ENCODE peak calls at places on chromosome 22, in nine cellular contexts. W is CD8-positive, alpha-beta memory T cell; X is endothelial cell of umbilical vein; Y is mesenchymal stem cell; R is RWPE2; S is fibroblast of lung; H is PC-3; P is CD4-positive, CD25-positive, alpha-beta regulatory T cell; I is MM.1S. A is an unnamed sample. For H3K9me3, the result is how much of the 10 kb centered on the place peaks cover.

GRCh38 chr22:45671783-45672563 is at the start of gene ATXN10:
- DNase-seq in W (peak), X (peak), Y (peak), R (no peak), S (peak), H (peak), P (peak), I (peak), A (peak)

GRCh38 chr22:27836181-27836580 is 34.6 kb upstream of the MN1 start:
- DNase-seq in W (no peak), X (no peak), Y (no peak), R (no peak), S (peak), H (no peak), P (no peak), I (no peak), A (no peak)

GRCh38 chr22:29106839-29107238 is 34.0 kb downstream of the KREMEN1 start:
- DNase-seq in W (no peak), X (peak), Y (no peak), R (no peak), S (no peak), H (no peak), P (no peak), I (no peak), A (no peak)

GRCh38 chr22:50176850-50177536 is 6.5 kb downstream of the PANX2 start:
- DNase-seq in W (no peak), X (no peak), Y (no peak), R (no peak), S (no peak), H (no peak), P (no peak), I (no peak), A (no peak)

GRCh38 chr22:44403166-44403565 is 90.4 kb upstream of the SHISAL1 start:
- DNase-seq in W (no peak), X (no peak), Y (no peak), R (no peak), S (no peak), H (no peak), P (no peak), I (no peak), A (no peak)

GRCh38 chr22:40196628-40197027 is 18.9 kb downstream of the TNRC6B start:
- DNase-seq in W (no peak), X (peak), Y (peak), R (no peak), S (peak), H (peak), P (no peak), I (no peak), A (no peak)

GRCh38 chr22:20997536-20998257 is 4.2 kb downstream of the THAP7 start:
- DNase-seq in W (no peak), X (no peak), Y (no peak), R (no peak), S (no peak), H (no peak), P (no peak), I (no peak), A (no peak)

GRCh38 chr22:50607366-50608020 is 6.9 kb downstream of the MAPK8IP2 start:
- DNase-seq in W (no peak), X (no peak), Y (no peak), R (no peak), S (no peak), H (no peak), P (no peak), I (no peak), A (no peak)

GRCh38 chr22:32916025-32916424 is 114.5 kb downstream of the TIMP3 start:
- DNase-seq in W (no peak), X (no peak), Y (no peak), R (no peak), S (peak), H (no peak), P (no peak), I (no peak), A (no peak)

GRCh38 chr22:39267966-39268365 is 23.2 kb upstream of the PDGFB start:
- DNase-seq in W (no peak), X (no peak), Y (no peak), R (no peak), S (no peak), H (no peak), P (no peak), I (no peak), A (no peak)

GRCh38 chr22:21996175-21996574 is 13.6 kb upstream of the TOP3B start:
- DNase-seq in W (no peak), X (no peak), Y (no peak), R (no peak), S (no peak), H (no peak), P (no peak), I (no peak), A (no peak)

GRCh38 chr22:27531782-27532530 is 269.6 kb downstream of the MN1 start:
- DNase-seq in W (no peak), X (peak), Y (peak), R (no peak), S (peak), H (peak), P (no peak), I (no peak), A (no peak)

GRCh38 chr22:23178512-23179254 is 1.6 kb upstream of the BCR start:
- DNase-seq in W (peak), X (peak), Y (peak), R (no peak), S (peak), H (peak), P (peak), I (peak), A (peak)

GRCh38 chr22:44181912-44182590 is 1.3 kb downstream of the PARVG start:
- DNase-seq in W (peak), X (no peak), Y (no peak), R (no peak), S (no peak), H (no peak), P (no peak), I (no peak), A (no peak)

GRCh38 chr22:30506507-30506968 is 1.0 kb upstream of the SEC14L4 start:
- DNase-seq in W (no peak), X (no peak), Y (no peak), R (no peak), S (no peak), H (no peak), P (no peak), I (no peak), A (no peak)

GRCh38 chr22:46769706-46770105 is 7.3 kb downstream of the TBC1D22A start:
- DNase-seq in W (no peak), X (no peak), Y (no peak), R (no peak), S (no peak), H (no peak), P (no peak), I (no peak), A (no peak)
- H3K27ac ChIP-seq in W (no peak), X (no peak), Y (no peak), R (no peak), S (no peak), H (no peak), P (no peak), I (no peak), A (peak)

GRCh38 chr22:48522271-48522670 is 1305.4 kb downstream of the BRD1 start:
- DNase-seq in W (no peak), X (no peak), Y (no peak), R (no peak), S (no peak), H (no peak), P (no peak), I (no peak), A (no peak)

GRCh38 chr22:48517039-48518030 is 1310.3 kb downstream of the BRD1 start:
- DNase-seq in W (no peak), X (no peak), Y (no peak), R (no peak), S (no peak), H (no peak), P (no peak), I (no peak), A (no peak)

GRCh38 chr22:48523091-48523490 is 1304.6 kb downstream of the BRD1 start:
- DNase-seq in W (no peak), X (no peak), Y (no peak), R (no peak), S (peak), H (no peak), P (no peak), I (no peak), A (no peak)

GRCh38 chr22:48520888-48521600 is 1306.6 kb downstream of the BRD1 start:
- DNase-seq in W (no peak), X (no peak), Y (no peak), R (no peak), S (peak), H (no peak), P (no peak), I (no peak), A (no peak)

GRCh38 chr22:48520207-48520606 is 1307.5 kb downstream of the BRD1 start:
- DNase-seq in W (no peak), X (no peak), Y (no peak), R (no peak), S (no peak), H (no peak), P (no peak), I (no peak), A (no peak)
- H3K9me3 ChIP-seq in W (under half), X (under half), Y (under half), R (under half), S (under half), H (under half), P (under half), I (under half), A (under half)

GRCh38 chr22:41437198-41437597 is 9.4 kb downstream of the TOB2 start:
- DNase-seq in W (no peak), X (no peak), Y (no peak), R (no peak), S (no peak), H (no peak), P (no peak), I (no peak), A (no peak)
- H3K27ac ChIP-seq in W (no peak), X (no peak), Y (no peak), R (no peak), S (no peak), H (no peak), P (no peak), I (no peak), A (no peak)

DNA sequence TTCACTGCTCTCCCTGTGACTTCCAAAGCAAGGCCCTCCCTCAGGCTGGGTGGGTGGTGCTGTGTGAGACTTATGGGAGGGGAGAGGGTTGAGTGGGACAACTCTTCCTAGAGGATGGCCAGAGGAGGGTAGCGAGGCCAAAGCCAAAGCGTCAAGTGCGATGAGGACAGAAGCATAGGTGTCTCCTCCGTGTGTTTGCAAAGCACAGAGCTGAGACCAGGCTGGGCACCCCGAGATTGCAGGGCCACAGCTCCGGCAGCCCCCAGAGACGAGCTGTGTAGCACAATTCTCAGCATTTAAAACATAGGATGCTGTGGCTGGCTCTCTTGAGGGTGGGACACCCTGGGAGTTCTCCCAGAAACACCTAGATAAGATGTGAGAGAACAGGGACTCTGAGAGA is 1374.5 kb downstream of the BRD1 start:
- DNase-seq in W (no peak), X (no peak), Y (no peak), R (no peak), S (no peak), H (no peak), P (no peak), I (no peak), A (no peak)
- H3K9me3 ChIP-seq in W (under half), X (under half), Y (under half), R (under half), S (under half), H (under half), P (under half), I (under half), A (under half)

GRCh38 chr22:17924735-17925727 is 99.3 kb downstream of the MICAL3 start:
- DNase-seq in W (no peak), X (peak), Y (no peak), R (no peak), S (no peak), H (peak), P (no peak), I (no peak), A (no peak)
- H3K27ac ChIP-seq in W (no peak), X (no peak), Y (no peak), R (peak), S (no peak), H (peak), P (no peak), I (no peak), A (no peak)

A was measured in CD4-positive, alpha-beta T cell.